ENCODE peak calls at places on chromosomes 5 and 9, in nine cellular contexts. I is mesenchymal stem cell, H is PC-3, U is BJ, K is mesendoderm, G is body of pancreas, P is stomach, X is fibroblast of lung, Y is NT2/D1. R is an unnamed sample. For H3K36me3, the result is how much of the 10 kb centered on the place peaks cover.

GRCh38 chr5:73955447-73955846 is 329.5 kb downstream of the ARHGEF28 start:
- DNase-seq in K (no peak), H (no peak), Y (no peak), I (no peak), P (no peak), G (no peak), X (peak), U (no peak), R (no peak)

GRCh38 chr5:180070726-180071417 is 687 bp downstream of the RNF130 start:
- DNase-seq in P (peak), G (peak), I (peak), Y (no peak), K (peak), U (no peak), H (peak), X (peak), R (no peak)

GRCh38 chr5:16726538-16726946 is 109.7 kb upstream of the RETREG1 start:
- DNase-seq in U (no peak), X (peak), I (no peak), H (peak), G (no peak), Y (no peak), K (no peak), P (no peak), R (peak)

GRCh38 chr5:141319202-141319601 is 1.4 kb downstream of the TAF7 start:
- DNase-seq in H (no peak), Y (no peak), K (peak), U (no peak), P (no peak), I (no peak), G (no peak), X (no peak), R (no peak)

GRCh38 chr9:18360005-18360404 is 113.9 kb upstream of the ADAMTSL1 start:
- DNase-seq in U (no peak), G (no peak), X (no peak), Y (no peak), I (no peak), K (peak), H (no peak), P (no peak), R (no peak)

GRCh38 chr5:42994285-42995151 is 45.6 kb downstream of the ANXA2R start:
- DNase-seq in X (peak), Y (no peak), I (peak), P (peak), G (peak), H (no peak), U (peak), K (peak), R (peak)

GRCh38 chr5:142872795-142873194 is 102.6 kb downstream of the ARHGAP26 start:
- DNase-seq in Y (no peak), H (peak), K (peak), U (no peak), P (peak), I (peak), G (peak), X (peak), R (no peak)

GRCh38 chr5:77087484-77088291 is 603 bp upstream of the ZBED3 start:
- DNase-seq in P (peak), G (peak), K (peak), I (no peak), Y (no peak), X (peak), H (no peak), U (no peak), R (no peak)

GRCh38 chr9:112894031-112894430 is 3.4 kb upstream of the SLC46A2 start:
- DNase-seq in Y (no peak), U (no peak), I (peak), G (no peak), K (no peak), H (peak), X (no peak), P (no peak), R (no peak)

DNA sequence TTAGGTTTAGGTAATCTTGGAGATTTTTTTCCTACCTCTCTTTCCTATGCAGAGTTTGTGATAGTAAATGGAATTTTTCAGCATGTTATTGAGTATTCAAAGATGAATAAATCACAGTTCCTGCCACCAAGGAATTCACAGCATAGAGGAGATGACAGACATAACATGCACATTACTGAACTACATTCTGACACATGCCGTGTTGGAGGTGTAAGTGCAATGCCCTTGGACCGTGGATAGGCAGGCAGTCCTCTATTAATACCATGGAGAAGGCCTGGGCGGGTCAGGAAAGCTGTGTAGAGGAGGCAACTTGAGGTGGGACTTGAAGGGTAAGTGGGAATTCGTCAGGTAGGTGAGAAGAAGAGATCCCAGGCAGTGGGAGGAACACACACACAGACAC is 43.9 kb downstream of the MCCC2 start:
- DNase-seq in I (no peak), K (no peak), Y (no peak), X (no peak), U (no peak), G (no peak), H (no peak), P (no peak), R (no peak)
- H3K36me3 ChIP-seq in I (under half), K (under half), Y (under half), X (under half), U (under half), G (under half), H (under half), P (half or more), R (under half)

GRCh38 chr9:121737481-121737931 is 86.1 kb downstream of the DAB2IP start:
- DNase-seq in G (no peak), K (no peak), U (no peak), P (no peak), Y (no peak), I (no peak), H (no peak), X (no peak), R (no peak)
- H3K4me3 ChIP-seq in G (no peak), K (no peak), U (no peak), P (peak), Y (no peak), I (no peak), H (no peak), X (no peak), R (no peak)

DNA sequence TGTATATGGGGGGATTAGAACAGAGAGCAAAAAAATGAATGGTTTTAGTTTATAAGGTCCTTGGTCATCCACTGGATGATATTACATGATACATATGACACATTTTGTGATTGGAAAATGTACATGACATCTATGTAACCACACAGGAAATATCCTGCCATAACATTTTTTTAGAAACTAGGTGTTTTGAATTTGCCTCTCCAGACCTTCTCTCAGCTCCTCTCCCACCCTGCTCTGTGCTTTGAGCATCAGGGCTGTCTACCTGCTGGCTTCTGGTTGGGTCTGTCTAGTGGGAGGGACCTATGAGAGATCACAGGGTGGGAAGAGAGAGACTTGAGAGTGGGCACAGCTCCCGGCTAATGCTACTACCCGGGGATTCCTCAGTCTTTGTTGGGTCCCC is 24.4 kb downstream of the AKNA start:
- DNase-seq in P (no peak), I (no peak), K (no peak), U (no peak), G (no peak), X (no peak), H (no peak), Y (no peak), R (peak)
- H3K36me3 ChIP-seq in P (half or more), I (under half), K (under half), U (under half), G (under half), X (under half), H (under half), Y (half or more), R (half or more)

DNA sequence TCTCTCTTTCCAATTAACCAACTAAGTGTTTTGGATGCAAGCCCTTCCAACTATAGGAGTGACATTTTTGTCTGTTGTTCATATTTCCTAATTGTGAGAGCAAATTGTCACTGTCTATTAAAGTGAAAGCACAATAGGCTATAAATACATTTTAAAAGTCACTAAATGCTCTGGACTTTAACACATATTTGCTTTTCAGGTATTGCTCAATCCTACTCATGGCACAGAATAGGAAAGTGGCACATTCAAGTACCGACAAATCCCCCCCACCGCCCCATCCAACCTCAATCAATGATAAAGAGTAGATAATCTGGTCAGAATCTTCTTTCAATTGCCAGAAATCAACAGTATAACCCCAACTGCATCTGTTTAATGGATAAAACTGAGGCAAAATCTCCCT is 419.8 kb downstream of the PLK2 start:
- DNase-seq in Y (no peak), G (no peak), P (no peak), K (no peak), I (peak), U (no peak), H (no peak), X (no peak), R (no peak)
- H3K4me3 ChIP-seq in Y (no peak), G (no peak), P (no peak), K (no peak), I (no peak), U (no peak), H (no peak), X (no peak), R (no peak)

GRCh38 chr5:134824681-134825080 is 21.1 kb upstream of the C5orf24 start:
- DNase-seq in Y (no peak), U (no peak), G (no peak), K (no peak), X (no peak), H (no peak), P (no peak), I (no peak), R (no peak)

GRCh38 chr5:134821841-134822240 is 23.9 kb upstream of the C5orf24 start:
- DNase-seq in X (no peak), P (no peak), H (no peak), I (no peak), Y (no peak), G (no peak), K (no peak), U (no peak), R (no peak)

GRCh38 chr5:134818776-134819175 is 27.0 kb upstream of the C5orf24 start:
- DNase-seq in P (no peak), I (no peak), Y (no peak), H (no peak), X (no peak), U (no peak), K (no peak), G (no peak), R (no peak)

GRCh38 chr5:134817006-134817405 is 28.8 kb upstream of the C5orf24 start:
- DNase-seq in X (no peak), I (no peak), H (no peak), U (no peak), K (no peak), Y (no peak), G (no peak), P (no peak), R (no peak)

DNA sequence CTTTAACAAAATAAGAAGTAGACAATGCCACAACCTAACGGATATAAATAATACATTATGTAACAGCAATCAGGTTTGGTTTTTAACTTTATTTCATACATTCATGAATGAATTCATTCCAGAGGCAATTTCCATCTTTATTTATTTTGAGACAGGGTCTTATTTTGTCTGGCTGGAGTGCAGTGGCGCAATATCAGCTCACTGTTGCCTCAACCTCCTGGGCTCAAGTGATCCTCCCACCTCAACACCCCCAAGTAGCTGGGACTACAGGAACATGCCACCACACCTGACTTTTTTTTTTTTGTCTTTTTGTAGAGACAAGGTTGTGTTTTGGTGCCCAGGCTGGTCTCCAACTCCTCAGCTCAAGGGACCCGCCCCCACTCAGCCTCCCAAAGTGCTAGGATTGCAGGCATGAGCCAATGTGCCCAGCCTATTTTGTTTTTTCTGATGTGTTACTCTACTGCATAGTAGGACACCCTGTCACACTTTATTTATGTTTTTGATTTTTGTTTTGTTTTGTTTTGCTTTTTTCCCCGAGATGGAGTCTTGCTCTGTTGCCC is 26.3 kb upstream of the C5orf24 start:
- DNase-seq in U (no peak), P (no peak), K (no peak), G (no peak), I (no peak), H (no peak), Y (no peak), X (no peak), R (no peak)
- H3K36me3 ChIP-seq in U (under half), P (half or more), K (under half), G (under half), I (under half), H (under half), Y (half or more), X (under half), R (under half)

DNA sequence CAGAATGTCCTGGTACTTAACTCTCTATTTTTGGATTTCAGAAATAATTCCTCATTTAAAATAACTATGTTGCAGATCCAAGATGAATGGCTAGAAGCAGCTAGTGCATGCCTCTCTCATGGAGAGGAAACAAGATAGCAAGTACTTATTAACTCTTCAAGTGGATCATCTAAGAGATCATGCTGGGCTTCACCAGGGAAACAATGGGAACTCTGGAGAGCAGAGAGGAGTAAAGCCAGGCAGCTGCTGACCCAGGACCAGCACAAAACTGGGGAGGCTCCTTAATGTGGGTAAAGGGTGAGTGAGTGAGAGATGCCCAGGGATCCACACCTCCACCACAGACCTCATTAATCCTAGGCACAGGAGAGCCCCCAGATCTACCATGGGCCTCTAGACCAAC is 897.8 kb upstream of the ACO1 start:
- DNase-seq in X (no peak), H (no peak), P (no peak), G (no peak), K (peak), Y (peak), U (no peak), I (no peak), R (no peak)
- H3K4me3 ChIP-seq in X (no peak), H (no peak), P (no peak), G (no peak), K (no peak), Y (no peak), U (no peak), I (no peak), R (no peak)

GRCh38 chr5:151030377-151030776 is 10.0 kb downstream of the GPX3 start:
- DNase-seq in X (no peak), P (no peak), H (no peak), I (peak), G (peak), K (no peak), U (no peak), Y (no peak), R (no peak)
- H3K36me3 ChIP-seq in X (under half), P (half or more), H (under half), I (half or more), G (under half), K (under half), U (under half), Y (half or more), R (under half)

DNA sequence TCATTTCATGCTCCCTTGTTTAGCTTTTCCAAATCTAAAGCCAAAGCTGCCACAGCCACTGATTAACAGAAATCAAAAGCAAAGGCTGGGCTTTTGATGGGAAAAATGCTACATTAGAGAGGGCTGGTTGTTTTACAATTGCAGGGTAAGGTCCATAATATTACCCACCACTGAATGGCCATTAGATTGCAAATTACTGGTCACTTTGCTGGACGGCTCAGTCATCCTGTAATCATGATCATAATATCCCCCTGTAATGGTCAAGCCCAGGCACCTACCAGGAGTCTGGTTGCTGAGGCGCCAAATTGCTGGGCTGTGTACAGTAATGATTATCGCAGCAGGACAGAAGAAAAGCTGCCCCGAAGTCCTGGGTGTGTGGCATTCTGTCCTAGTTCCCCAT is 286.5 kb downstream of the ZSWIM6 start:
- DNase-seq in X (no peak), I (no peak), Y (no peak), G (no peak), H (no peak), K (no peak), U (no peak), P (no peak), R (no peak)
- H3K4me3 ChIP-seq in X (no peak), I (no peak), Y (no peak), G (no peak), H (no peak), K (no peak), U (no peak), P (no peak), R (no peak)

GRCh38 chr9:98010450-98010849 is 27.3 kb downstream of the ANP32B start:
- DNase-seq in K (peak), Y (no peak), H (peak), U (no peak), P (no peak), I (peak), G (no peak), X (peak), R (no peak)
- H3K36me3 ChIP-seq in K (under half), Y (half or more), H (half or more), U (under half), P (half or more), I (under half), G (under half), X (under half), R (half or more)

DNA sequence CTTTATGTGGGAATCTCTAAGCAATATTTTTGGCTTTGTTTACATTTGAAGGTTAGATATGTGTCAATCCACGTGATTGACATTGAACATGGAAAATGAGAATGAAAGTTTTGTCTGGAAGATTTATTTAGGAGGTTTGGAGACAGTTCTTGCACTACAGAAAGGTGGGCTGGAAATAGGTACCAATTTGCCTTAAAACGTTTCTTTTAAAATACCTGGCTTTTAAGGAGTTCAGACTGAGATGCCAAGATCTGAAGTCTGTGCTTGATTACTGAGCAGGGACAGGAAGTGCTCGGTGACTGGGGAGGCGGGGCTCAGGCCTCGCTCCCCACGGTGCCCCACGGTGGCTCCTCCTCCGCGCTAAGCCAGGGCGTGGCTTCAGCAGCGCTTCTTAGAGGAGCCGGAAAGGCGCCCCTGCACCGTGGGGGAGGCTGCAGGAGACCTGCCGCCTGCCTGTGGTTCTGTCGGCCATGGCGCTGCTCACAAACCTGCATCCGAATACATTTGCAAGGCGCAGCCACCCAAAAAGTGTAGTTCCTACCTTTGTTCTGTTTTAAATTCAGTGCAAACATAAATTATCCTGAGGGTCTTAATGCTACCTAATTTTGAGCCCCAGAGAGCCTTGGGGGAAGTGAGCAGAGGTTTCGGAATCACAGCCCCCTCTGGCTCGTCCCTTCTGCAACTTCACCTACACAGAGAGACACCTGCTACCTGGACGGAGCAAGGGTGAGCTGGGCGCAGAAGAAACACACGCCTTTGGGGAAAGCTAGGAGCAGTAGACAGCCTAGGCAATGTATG is 49.2 kb downstream of the USP20 start:
- DNase-seq in H (peak), I (peak), X (peak), G (peak), U (peak), K (peak), Y (peak), P (peak), R (peak)
- H3K4me3 ChIP-seq in H (peak), I (no peak), X (no peak), G (no peak), U (no peak), K (no peak), Y (peak), P (peak), R (peak)